ENCODE peak calls at places on chromosomes 12 and 14, in five cellular contexts. E is glutamatergic neuron, K is activated T-helper 1 cell treated with Interleukin-2 at 50 U/mL for 16 hours, L is GM19239, V is EL. G is an unnamed sample.

GRCh38 chr14:68384335-68384734 is 408.5 kb downstream of the ZFP36L1 start:
- DNase-seq in K (no peak), V (no peak), E (no peak), L (no peak), G (no peak)

GRCh38 chr12:68557011-68557715 is 53.5 kb upstream of the RAP1B start:
- DNase-seq in E (no peak), K (no peak), L (no peak), V (peak; percentile 91), G (peak; percentile 86)

GRCh38 chr14:104546591-104547309 is 32.8 kb upstream of the C14orf180 start:
- DNase-seq in K (no peak), L (no peak), E (no peak), V (no peak), G (no peak)

GRCh38 chr14:76546426-76547221 is 170.7 kb downstream of the ESRRB start:
- DNase-seq in L (peak; percentile 19), K (no peak), V (peak; percentile 46), E (peak; percentile 51), G (peak; percentile 25)

GRCh38 chr14:69008411-69008810 is 29.3 kb upstream of the ACTN1 start:
- DNase-seq in E (no peak), K (no peak), L (no peak), V (peak; percentile 33), G (no peak)

GRCh38 chr12:1927051-1927680 is 8.7 kb upstream of the CACNA2D4 start:
- DNase-seq in L (no peak), V (no peak), K (no peak), E (no peak), G (no peak)

GRCh38 chr12:57838594-57839302 is 7.8 kb downstream of the CTDSP2 start:
- DNase-seq in E (no peak), V (no peak), K (no peak), L (no peak), G (peak; percentile 18)

GRCh38 chr12:124453419-124454351 is 113.7 kb downstream of the NCOR2 start:
- DNase-seq in L (peak; percentile 95), K (peak; percentile 74), E (no peak), V (peak; percentile 74), G (peak; percentile 96)

GRCh38 chr12:132686831-132687210 is 321 bp downstream of the POLE start:
- DNase-seq in E (no peak), V (no peak), K (no peak), L (no peak), G (no peak)

GRCh38 chr14:44961151-44961729 is 507 bp downstream of the KLHL28 start:
- DNase-seq in L (no peak), V (peak; percentile 69), E (peak; percentile 76), K (peak; percentile 31), G (peak; percentile 1)

GRCh38 chr14:76307786-76308780 is 67.9 kb upstream of the ESRRB start:
- DNase-seq in E (no peak), K (no peak), L (no peak), V (peak; percentile 39), G (peak; percentile 70)

GRCh38 chr12:116677202-116677651 is 60.6 kb downstream of the SPRING1 start:
- DNase-seq in K (no peak), L (no peak), E (no peak), V (no peak), G (no peak)

GRCh38 chr12:72368719-72369505 is 96.7 kb downstream of the TRHDE start:
- DNase-seq in V (no peak), L (no peak), K (no peak), E (no peak), G (no peak)

GRCh38 chr14:32808574-32809098 is 130.0 kb upstream of the NPAS3 start:
- DNase-seq in K (no peak), L (no peak), E (no peak), V (no peak), G (no peak)

GRCh38 chr14:41607966-41608663 is 1.4 kb downstream of the LRFN5 start:
- DNase-seq in L (no peak), K (no peak), E (peak; percentile 50), V (no peak), G (no peak)

GRCh38 chr14:67457782-67458181 is 30.7 kb downstream of the TMEM229B start:
- DNase-seq in E (peak; percentile 34), L (no peak), K (no peak), V (peak; percentile 20), G (no peak)

GRCh38 chr14:66530526-66530925 is 22.6 kb downstream of the GPHN start:
- DNase-seq in K (no peak), L (no peak), E (no peak), V (no peak), G (no peak)

GRCh38 chr12:23005387-23005786 is 380.4 kb downstream of the ETNK1 start:
- DNase-seq in K (no peak), E (no peak), L (no peak), V (no peak), G (no peak)

GRCh38 chr12:78209851-78210493 is 379.3 kb downstream of the NAV3 start:
- DNase-seq in L (no peak), E (peak; percentile 81), K (no peak), V (no peak), G (no peak)

GRCh38 chr14:104688755-104689619 is at the start of gene INF2:
- DNase-seq in K (peak; percentile 38), E (peak; percentile 37), V (peak; percentile 72), L (peak; percentile 94), G (peak; percentile 69)

GRCh38 chr14:105489607-105490317 is 1.3 kb upstream of the TEDC1 start:
- DNase-seq in L (peak; percentile 85), E (peak; percentile 83), K (peak; percentile 81), V (peak; percentile 81), G (peak; percentile 87)

GRCh38 chr12:34215893-34216285 is 193.6 kb downstream of the ALG10 start:
- DNase-seq in E (no peak), K (no peak), L (no peak), V (no peak), G (no peak)

GRCh38 chr14:104116544-104117340 is 21.6 kb upstream of the KIF26A start:
- DNase-seq in K (no peak), E (peak; percentile 18), V (no peak), L (no peak), G (no peak)

GRCh38 chr14:94485944-94486841 is 10.2 kb upstream of the SERPINA9 start:
- DNase-seq in L (peak; percentile 67), E (peak; percentile 82), K (peak; percentile 11), V (peak; percentile 75), G (peak; percentile 49)

GRCh38 chr14:105141026-105141425 is 27.6 kb downstream of the JAG2 start:
- DNase-seq in V (no peak), E (no peak), K (no peak), L (no peak), G (no peak)

GRCh38 chr14:92900660-92901059 is 22.3 kb upstream of the CHGA start:
- DNase-seq in K (no peak), L (no peak), E (no peak), V (no peak), G (peak; percentile 38)